ENCODE peak calls at places on chromosomes 3 and 15, in nine cellular contexts. G is hepatocyte, H is astrocyte of the cerebellum, V is tibial nerve, J is astrocyte of the spinal cord, Y is IMR-90, S is choroid plexus epithelial cell, U is NB4, R is endodermal cell. N is an unnamed sample.

GRCh38 chr3:160876568-160877100 is 120.6 kb downstream of the PPM1L start:
- DNase-seq in G (no peak), V (no peak), R (no peak), Y (no peak), J (no peak), H (no peak), S (no peak), U (no peak), N (no peak)

GRCh38 chr15:38127306-38127731 is 125.3 kb upstream of the SPRED1 start:
- DNase-seq in R (no peak), S (no peak), G (peak), Y (peak), U (peak), V (no peak), J (no peak), H (no peak), N (no peak)

GRCh38 chr3:153084431-153084830 is 77.6 kb upstream of the RAP2B start:
- DNase-seq in U (no peak), Y (no peak), J (no peak), G (no peak), V (no peak), R (no peak), S (no peak), H (no peak), N (no peak)

GRCh38 chr3:193732391-193732790 is 139.4 kb downstream of the OPA1 start:
- DNase-seq in S (peak), R (no peak), H (peak), G (peak), U (no peak), J (peak), Y (peak), V (no peak), N (peak)

GRCh38 chr15:64892850-64893403 is 18.8 kb upstream of the ANKDD1A start:
- DNase-seq in Y (no peak), S (no peak), R (peak), G (no peak), V (no peak), J (no peak), U (peak), H (no peak), N (no peak)

GRCh38 chr3:69122398-69122797 is at the start of gene LMOD3:
- DNase-seq in Y (no peak), U (no peak), V (no peak), S (no peak), J (no peak), R (no peak), G (no peak), H (no peak), N (no peak)

GRCh38 chr3:129116482-129116946 is 5.1 kb downstream of the RAB43 start:
- DNase-seq in H (no peak), Y (no peak), S (peak), R (peak), G (no peak), J (no peak), V (no peak), U (peak), N (no peak)

GRCh38 chr15:70355275-70355795 is 257.6 kb upstream of the TLE3 start:
- DNase-seq in S (no peak), U (no peak), G (no peak), R (peak), Y (no peak), J (no peak), H (no peak), V (no peak), N (no peak)

GRCh38 chr3:13550791-13551360 is 2.0 kb downstream of the FBLN2 start:
- DNase-seq in U (no peak), Y (no peak), S (no peak), V (no peak), H (no peak), J (no peak), R (no peak), G (no peak), N (no peak)

GRCh38 chr3:19749448-19750017 is 184.5 kb downstream of the EFHB start:
- DNase-seq in Y (no peak), G (no peak), H (no peak), J (no peak), V (no peak), S (no peak), U (no peak), R (no peak), N (no peak)

GRCh38 chr15:46061002-46061401 is 426.2 kb downstream of the SQOR start:
- DNase-seq in J (no peak), S (no peak), G (no peak), U (no peak), Y (no peak), H (no peak), R (no peak), V (no peak), N (no peak)

GRCh38 chr15:25905140-25905539 is 42.0 kb upstream of the ATP10A start:
- DNase-seq in G (no peak), U (peak), H (no peak), R (no peak), S (peak), Y (peak), J (peak), V (no peak), N (peak)

GRCh38 chr3:39809181-39809994 is at the start of gene MYRIP:
- DNase-seq in S (peak), Y (no peak), G (peak), R (peak), J (no peak), H (no peak), U (peak), V (no peak), N (no peak)

GRCh38 chr15:70104227-70104626 is 6.5 kb upstream of the TLE3 start:
- DNase-seq in H (no peak), G (no peak), R (peak), J (no peak), V (no peak), U (no peak), Y (no peak), S (no peak), N (no peak)

GRCh38 chr3:134034005-134034785 is 4.5 kb upstream of the SLCO2A1 start:
- DNase-seq in Y (peak), U (no peak), H (no peak), G (no peak), S (peak), R (no peak), J (no peak), V (no peak), N (peak)

GRCh38 chr3:183502782-183503181 is 52.7 kb downstream of the KLHL6 start:
- DNase-seq in H (no peak), Y (no peak), U (no peak), R (peak), G (no peak), J (no peak), S (peak), V (no peak), N (no peak)

GRCh38 chr3:157280786-157281185 is 120.8 kb upstream of the CCNL1 start:
- DNase-seq in S (peak), H (no peak), U (no peak), Y (peak), V (no peak), G (no peak), R (no peak), J (no peak), N (no peak)

GRCh38 chr3:94226058-94226457 is 163.2 kb downstream of the NSUN3 start:
- DNase-seq in Y (peak), U (no peak), H (peak), G (no peak), J (peak), S (peak), R (no peak), V (no peak), N (no peak)

GRCh38 chr3:109643590-109643989 is 306.2 kb upstream of the DPPA4 start:
- DNase-seq in R (no peak), J (peak), Y (peak), V (no peak), U (peak), H (peak), G (no peak), S (peak), N (no peak)

GRCh38 chr15:82999905-83000671 is 11.4 kb downstream of the C15orf40 start:
- DNase-seq in Y (peak), S (peak), J (peak), U (peak), R (peak), G (peak), H (peak), V (no peak), N (no peak)

GRCh38 chr15:22845289-22845900 is 6.9 kb downstream of the NIPA2 start:
- DNase-seq in R (peak), V (no peak), G (peak), U (no peak), Y (peak), S (peak), J (peak), H (no peak), N (no peak)

GRCh38 chr3:144063306-144063705 is 91.7 kb downstream of the DIPK2A start:
- DNase-seq in Y (no peak), S (no peak), U (no peak), R (no peak), G (no peak), V (no peak), J (no peak), H (no peak), N (no peak)

DNA sequence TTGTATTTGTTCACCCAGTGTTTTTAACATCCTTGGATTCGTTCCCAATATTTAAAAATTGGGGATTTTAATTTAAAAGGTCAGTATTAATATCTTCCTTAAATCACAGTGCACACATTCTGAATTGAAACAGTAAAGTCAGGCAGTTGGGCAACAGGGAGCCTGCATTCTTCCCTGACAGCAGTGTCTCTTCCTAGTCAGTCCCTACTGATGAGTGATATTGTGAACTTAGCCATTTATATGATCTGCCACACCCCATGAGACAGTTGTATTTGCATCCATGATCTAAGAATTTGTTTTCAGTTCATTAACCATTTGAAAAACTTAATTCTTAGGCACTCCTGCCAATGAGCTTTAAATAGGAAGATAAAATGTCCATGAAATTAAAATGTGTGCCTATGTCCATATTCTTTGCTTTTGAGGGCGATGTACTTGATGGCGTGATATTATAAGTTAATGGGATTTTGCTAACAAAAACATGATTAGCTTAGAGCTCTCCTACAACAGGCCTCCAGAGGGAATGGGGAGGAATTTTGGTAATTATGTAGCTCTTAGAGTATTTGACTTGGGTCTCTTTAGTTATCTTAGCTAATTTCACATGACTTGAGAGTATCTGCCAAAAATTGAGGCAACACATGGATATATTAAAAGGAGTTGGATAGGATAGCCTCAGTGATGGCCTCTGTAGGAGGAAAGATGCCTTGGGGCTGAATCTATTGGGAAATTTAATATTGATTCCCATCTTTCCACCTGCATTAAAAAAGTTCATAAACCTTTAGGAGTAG is 219.3 kb downstream of the PTPRG start:
- DNase-seq in H (no peak), V (no peak), Y (no peak), G (no peak), R (no peak), U (no peak), J (no peak), S (no peak), N (no peak)
- H3K4me3 ChIP-seq in H (no peak), V (no peak), Y (no peak), G (no peak), R (no peak), U (no peak), J (no peak), S (no peak), N (no peak)

GRCh38 chr15:65951007-65951406 is 81.7 kb downstream of the RAB11A start:
- DNase-seq in Y (no peak), V (no peak), H (no peak), J (no peak), S (no peak), R (no peak), G (no peak), U (no peak), N (no peak)
- TF ChIP-seq CTCF in Y (no peak), V (no peak), H (no peak), J (no peak), S (no peak), R (no peak), G (no peak), U (no peak), N (no peak)

GRCh38 chr15:85582719-85583089 is 202.3 kb downstream of the AKAP13 start:
- DNase-seq in U (no peak), Y (peak), J (no peak), S (peak), G (peak), R (no peak), V (no peak), H (no peak), N (no peak)

GRCh38 chr15:85582076-85582718 is 201.8 kb downstream of the AKAP13 start:
- DNase-seq in R (no peak), Y (peak), V (no peak), G (no peak), H (no peak), U (no peak), S (peak), J (peak), N (no peak)

GRCh38 chr15:85581495-85581894 is 201.1 kb downstream of the AKAP13 start:
- DNase-seq in U (no peak), Y (no peak), S (no peak), H (no peak), V (no peak), J (no peak), R (no peak), G (no peak), N (no peak)

GRCh38 chr15:85584791-85585360 is 204.5 kb downstream of the AKAP13 start:
- DNase-seq in J (no peak), S (no peak), H (no peak), U (no peak), R (no peak), V (no peak), G (no peak), Y (no peak), N (no peak)

GRCh38 chr15:85583404-85584390 is 203.3 kb downstream of the AKAP13 start:
- DNase-seq in Y (peak), H (no peak), G (no peak), J (peak), S (peak), R (no peak), V (no peak), U (no peak), N (no peak)
- H3K4me3 ChIP-seq in Y (no peak), H (no peak), G (no peak), J (no peak), S (no peak), R (no peak), V (no peak), U (no peak), N (no peak)

DNA sequence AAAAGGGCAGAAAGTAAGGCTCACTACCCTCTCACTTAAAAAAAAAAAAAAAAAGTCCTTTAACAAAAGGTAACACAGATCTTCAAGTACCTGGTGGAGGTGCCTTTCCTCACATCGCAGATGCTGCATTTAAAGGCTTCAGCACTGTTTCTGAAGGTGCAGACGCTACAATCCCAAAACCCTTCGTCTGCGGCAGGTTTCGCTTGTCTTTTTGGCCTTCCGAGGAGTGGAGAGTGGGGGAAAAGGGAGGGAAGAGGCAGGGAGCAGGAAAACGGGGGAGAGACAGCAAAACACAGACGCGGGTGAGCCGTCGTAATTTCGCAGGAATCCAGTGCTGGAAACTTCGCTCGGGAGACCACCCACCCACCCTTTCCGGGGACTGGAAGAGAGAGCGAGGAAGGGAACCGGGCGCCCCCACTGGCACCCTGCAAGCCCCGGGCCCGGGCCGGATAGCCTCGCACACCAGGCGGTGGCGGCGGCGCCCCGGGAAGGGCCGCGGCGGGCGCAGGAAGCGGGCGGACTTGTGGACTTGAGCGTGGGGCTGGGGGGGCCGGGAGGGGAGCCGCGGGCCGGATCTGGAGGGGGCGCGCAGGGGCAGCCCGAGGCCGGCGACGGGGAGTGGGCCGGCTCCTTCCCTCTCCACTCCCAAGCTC is 401.7 kb downstream of the SHQ1 start:
- DNase-seq in G (no peak), S (peak), V (peak), R (peak), U (no peak), H (no peak), Y (peak), J (peak), N (no peak)
- TF ChIP-seq CTCF in G (peak), S (no peak), V (no peak), R (peak), U (peak), H (no peak), Y (peak), J (peak), N (no peak)

GRCh38 chr15:55496716-55497115 is 11.3 kb downstream of the DNAAF4 start:
- DNase-seq in V (no peak), U (no peak), G (no peak), R (no peak), S (no peak), H (no peak), Y (no peak), J (no peak), N (no peak)

GRCh38 chr15:55499158-55499557 is 8.9 kb downstream of the DNAAF4 start:
- DNase-seq in V (no peak), J (no peak), S (no peak), Y (no peak), H (no peak), R (no peak), U (no peak), G (no peak), N (no peak)

GRCh38 chr15:55494927-55495326 is 13.1 kb downstream of the DNAAF4 start:
- DNase-seq in Y (no peak), G (no peak), S (peak), U (peak), J (no peak), V (no peak), H (no peak), R (no peak), N (no peak)
- H3K4me3 ChIP-seq in Y (no peak), G (no peak), S (no peak), U (no peak), J (no peak), V (no peak), H (no peak), R (no peak), N (no peak)

GRCh38 chr3:33030802-33031201 is 66.1 kb downstream of the GLB1 start:
- DNase-seq in J (no peak), H (no peak), V (no peak), G (no peak), S (no peak), U (peak), R (no peak), Y (no peak), N (no peak)
- TF ChIP-seq CTCF in J (no peak), H (no peak), V (no peak), G (no peak), S (no peak), U (no peak), R (peak), Y (no peak), N (no peak)

GRCh38 chr15:29259233-29259632 is 10.4 kb downstream of the NSMCE3 start:
- DNase-seq in Y (no peak), J (no peak), H (no peak), U (no peak), V (no peak), G (no peak), R (no peak), S (peak), N (no peak)
- H3K4me3 ChIP-seq in Y (no peak), J (no peak), H (no peak), U (no peak), V (no peak), G (no peak), R (no peak), S (no peak), N (no peak)

GRCh38 chr3:188084751-188085595 is 69.0 kb upstream of the LPP start:
- DNase-seq in S (no peak), Y (no peak), R (peak), J (no peak), G (no peak), H (no peak), U (no peak), V (no peak), N (no peak)
- TF ChIP-seq CTCF in S (no peak), Y (no peak), R (peak), J (no peak), G (no peak), H (no peak), U (no peak), V (no peak), N (no peak)

GRCh38 chr15:75200391-75200764 is 1.3 kb upstream of the C15orf39 start:
- DNase-seq in R (no peak), H (no peak), S (no peak), J (no peak), Y (no peak), G (no peak), U (no peak), V (no peak), N (no peak)
- H3K4me3 ChIP-seq in R (peak), H (no peak), S (no peak), J (no peak), Y (no peak), G (no peak), U (no peak), V (no peak), N (no peak)

GRCh38 chr3:8452112-8452511 is 49.5 kb upstream of the LMCD1 start:
- DNase-seq in V (no peak), U (no peak), J (no peak), G (no peak), S (no peak), R (no peak), Y (no peak), H (no peak), N (no peak)

GRCh38 chr3:8451696-8452095 is 49.9 kb upstream of the LMCD1 start:
- DNase-seq in H (no peak), R (no peak), G (no peak), Y (peak), U (no peak), S (peak), J (peak), V (no peak), N (no peak)

GRCh38 chr3:8446845-8447244 is 54.8 kb upstream of the LMCD1 start:
- DNase-seq in R (no peak), H (no peak), J (no peak), U (no peak), S (no peak), V (no peak), Y (no peak), G (no peak), N (no peak)

GRCh38 chr3:8453153-8453552 is 48.5 kb upstream of the LMCD1 start:
- DNase-seq in U (no peak), S (no peak), R (no peak), H (no peak), J (no peak), Y (no peak), V (no peak), G (no peak), N (no peak)

DNA sequence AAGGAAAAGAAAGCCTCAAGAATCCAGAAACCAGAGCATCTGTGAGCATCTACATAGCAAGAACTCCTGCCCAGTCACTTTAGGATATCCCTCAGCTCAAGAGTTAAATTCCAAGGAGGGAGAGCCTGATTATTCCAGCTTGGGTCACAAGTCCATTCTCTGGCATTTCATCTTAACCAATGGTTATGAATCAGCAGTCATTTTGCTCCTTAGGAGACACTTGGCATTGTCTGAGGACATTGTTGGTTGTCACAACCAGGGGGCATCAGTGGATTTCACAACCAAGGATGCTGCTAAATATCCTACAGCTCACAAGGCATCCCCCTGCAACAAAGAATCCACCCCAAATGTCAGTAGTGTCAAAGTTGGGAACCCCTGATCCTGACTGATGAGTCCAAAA is 51.0 kb upstream of the LMCD1 start:
- DNase-seq in Y (no peak), H (no peak), U (no peak), G (no peak), S (no peak), V (no peak), R (no peak), J (no peak), N (no peak)
- TF ChIP-seq CTCF in Y (peak), H (no peak), U (no peak), G (no peak), S (no peak), V (no peak), R (peak), J (no peak), N (no peak)

N was measured in AG04450.